ENCODE peak calls at places on chromosomes 4 and X, in four cellular contexts. M is aorta; K is ovary; B is effector memory CD4-positive, alpha-beta T cell. J is an unnamed sample. For H3K9me3 and H3K27me3, the result is how much of the 10 kb centered on the place peaks cover.

GRCh38 chrX:45765726-45766125 is 565.0 kb upstream of the DIPK2B start:
- DNase-seq in M (no peak), K (no peak), B (no peak), J (no peak)

GRCh38 chrX:107743995-107744394 is 31.6 kb downstream of the TSC22D3 start:
- DNase-seq in M (no peak), K (no peak), B (no peak), J (no peak)

GRCh38 chrX:96721398-96721797 is 36.8 kb downstream of the DIAPH2 start:
- DNase-seq in M (no peak), K (no peak), B (no peak), J (peak)

GRCh38 chrX:128051526-128051925 is 677 bp downstream of the ACTRT1 start:
- DNase-seq in M (no peak), K (no peak), B (no peak), J (no peak)

GRCh38 chrX:1027133-1027532 is 185.3 kb downstream of the CRLF2 start:
- DNase-seq in M (no peak), K (no peak), B (no peak), J (no peak)

GRCh38 chr4:155164705-155165104 is 43.7 kb upstream of the NPY2R start:
- DNase-seq in M (no peak), K (no peak), B (no peak), J (no peak)

GRCh38 chr4:81486502-81486901 is 14.8 kb upstream of the RASGEF1B start:
- DNase-seq in M (no peak), K (no peak), B (no peak), J (no peak)

GRCh38 chr4:151694819-151695730 is 65.7 kb downstream of the GATB start:
- DNase-seq in M (no peak), K (no peak), B (no peak), J (no peak)

GRCh38 chrX:99301990-99302389 is 1108.1 kb downstream of the PCDH19 start:
- DNase-seq in M (no peak), K (no peak), B (no peak), J (no peak)

GRCh38 chrX:45894864-45895645 is 650.2 kb downstream of the ZNF674 start:
- DNase-seq in M (no peak), K (no peak), B (no peak), J (no peak)

GRCh38 chr4:161505141-161505540 is 658.7 kb downstream of the FSTL5 start:
- DNase-seq in M (no peak), K (no peak), B (no peak), J (no peak)

GRCh38 chr4:53908661-53909078 is 155.7 kb downstream of the CHIC2 start:
- DNase-seq in M (no peak), K (no peak), B (no peak), J (peak)

GRCh38 chr4:145819246-145820181 is 119.1 kb downstream of the ZNF827 start:
- DNase-seq in M (no peak), K (no peak), B (no peak), J (no peak)

GRCh38 chr4:43132010-43132582 is 239.6 kb downstream of the GRXCR1 start:
- DNase-seq in M (peak), K (peak), B (no peak), J (peak)

GRCh38 chr4:123092603-123093002 is 170.2 kb upstream of the NUDT6 start:
- DNase-seq in M (no peak), K (no peak), B (no peak), J (no peak)

GRCh38 chr4:80587861-80588385 is 252.4 kb downstream of the CFAP299 start:
- DNase-seq in M (no peak), K (no peak), B (no peak), J (no peak)

GRCh38 chrX:38107028-38107427 is 100.7 kb downstream of the SYTL5 start:
- DNase-seq in M (no peak), K (no peak), B (no peak), J (no peak)

GRCh38 chr4:12016729-12017128 is 588.0 kb upstream of the HS3ST1 start:
- DNase-seq in M (no peak), K (no peak), B (no peak), J (no peak)
- H3K9me3 ChIP-seq in M (under half), K (under half), B (under half), J (under half)

GRCh38 chr4:82562553-82562854 is 716 bp upstream of the TMEM150C start:
- DNase-seq in M (no peak), K (no peak), B (no peak), J (no peak)
- H3K4me3 ChIP-seq in M (no peak), K (no peak), B (no peak), J (no peak)

GRCh38 chr4:6473264-6474052 is 1.0 kb upstream of the PPP2R2C start:
- DNase-seq in M (no peak), K (no peak), B (no peak), J (no peak)
- H3K27me3 ChIP-seq in M (under half), K (under half), B (under half), J (under half)

DNA sequence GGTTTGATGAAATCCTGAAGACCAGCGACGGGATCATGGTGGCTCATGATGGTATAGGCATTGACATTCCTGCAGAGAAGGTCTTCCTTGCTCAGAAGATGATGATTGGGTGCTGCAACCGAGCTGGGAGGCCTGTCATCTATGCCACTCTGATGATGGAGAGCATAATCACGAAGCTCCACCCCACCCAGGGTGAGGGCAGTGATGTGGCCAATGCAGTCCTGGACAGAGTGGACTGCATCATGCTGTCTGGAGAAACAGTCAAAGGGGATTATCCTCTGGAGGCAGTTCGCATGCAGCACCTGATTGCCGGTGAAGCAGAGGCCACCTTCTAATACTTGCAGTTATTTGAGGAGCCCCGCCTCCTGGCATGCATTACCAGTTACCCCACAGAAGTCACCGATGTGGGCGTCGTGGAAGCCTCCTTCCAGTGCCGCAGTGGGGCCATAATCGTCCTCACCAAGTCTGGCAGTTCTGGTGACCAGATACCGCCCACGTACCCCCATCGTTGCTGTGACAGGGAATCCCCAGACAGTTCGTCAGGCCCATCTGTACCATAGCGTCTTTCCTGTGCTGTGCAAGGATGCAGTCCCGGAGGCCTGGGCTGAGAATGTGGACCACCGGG is 140.1 kb downstream of the EDA2R start:
- DNase-seq in M (no peak), K (no peak), B (no peak), J (no peak)
- H3K9me3 ChIP-seq in M (under half), K (under half), B (under half), J (under half)

GRCh38 chrX:155026420-155026726 is 271 bp upstream of the FUNDC2 start:
- DNase-seq in M (no peak), K (no peak), B (no peak), J (no peak)

GRCh38 chrX:155023907-155024833 is 1.6 kb upstream of the F8 start:
- DNase-seq in M (no peak), K (no peak), B (no peak), J (no peak)

GRCh38 chrX:155022587-155022986 is at the start of gene F8:
- DNase-seq in M (no peak), K (no peak), B (no peak), J (no peak)

GRCh38 chrX:155020591-155020990 is 1.9 kb downstream of the F8 start:
- DNase-seq in M (no peak), K (no peak), B (no peak), J (no peak)
- H3K4me3 ChIP-seq in M (no peak), K (no peak), B (no peak), J (no peak)

DNA sequence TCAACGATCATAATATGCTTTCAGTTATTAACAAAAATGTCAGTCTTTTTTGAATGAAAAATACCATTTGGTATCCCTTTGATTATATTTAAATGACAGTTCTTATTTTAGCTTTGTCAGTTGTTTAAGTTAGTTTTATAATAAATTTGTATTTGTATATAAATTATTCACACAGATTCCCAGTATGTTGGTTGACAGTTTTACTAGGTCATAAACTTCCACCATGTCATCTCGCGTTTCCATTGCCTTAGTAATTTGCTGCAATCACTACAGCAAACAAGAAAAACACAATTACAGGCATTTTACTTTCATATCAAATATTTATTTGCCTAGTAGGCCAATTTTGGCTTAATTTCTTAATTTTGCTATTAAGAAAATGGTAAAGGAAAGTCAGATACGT is 109.6 kb upstream of the ANK2 start:
- DNase-seq in M (no peak), K (no peak), B (no peak), J (no peak)
- H3K27me3 ChIP-seq in M (under half), K (under half), B (under half), J (under half)

DNA sequence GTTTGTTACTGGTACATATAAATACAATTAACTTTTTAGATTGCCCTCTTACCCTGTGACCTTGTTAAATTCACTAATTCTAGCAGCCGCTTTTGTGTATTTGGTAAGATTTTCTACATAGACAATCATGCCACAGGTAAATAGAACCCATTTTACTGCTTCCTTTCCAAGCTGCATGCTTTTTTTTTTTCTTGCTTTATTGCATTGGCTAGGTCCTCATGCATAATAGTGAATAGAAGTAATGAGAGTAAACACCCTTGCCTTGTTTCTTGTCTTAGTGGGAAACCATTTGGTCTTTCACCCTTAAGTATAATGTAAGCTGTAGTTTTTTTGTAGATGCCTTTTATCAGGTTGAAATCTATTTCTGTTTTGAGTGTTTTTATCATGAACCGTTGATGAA is 7.7 kb upstream of the TMEM271 start:
- DNase-seq in M (no peak), K (no peak), B (no peak), J (no peak)
- H3K9me3 ChIP-seq in M (under half), K (under half), B (under half), J (under half)

GRCh38 chr4:186566068-186566467 is 10.7 kb upstream of the MTNR1A start:
- DNase-seq in M (no peak), K (no peak), B (no peak), J (no peak)

GRCh38 chr4:186569533-186570192 is 14.3 kb upstream of the MTNR1A start:
- DNase-seq in M (no peak), K (no peak), B (no peak), J (no peak)

DNA sequence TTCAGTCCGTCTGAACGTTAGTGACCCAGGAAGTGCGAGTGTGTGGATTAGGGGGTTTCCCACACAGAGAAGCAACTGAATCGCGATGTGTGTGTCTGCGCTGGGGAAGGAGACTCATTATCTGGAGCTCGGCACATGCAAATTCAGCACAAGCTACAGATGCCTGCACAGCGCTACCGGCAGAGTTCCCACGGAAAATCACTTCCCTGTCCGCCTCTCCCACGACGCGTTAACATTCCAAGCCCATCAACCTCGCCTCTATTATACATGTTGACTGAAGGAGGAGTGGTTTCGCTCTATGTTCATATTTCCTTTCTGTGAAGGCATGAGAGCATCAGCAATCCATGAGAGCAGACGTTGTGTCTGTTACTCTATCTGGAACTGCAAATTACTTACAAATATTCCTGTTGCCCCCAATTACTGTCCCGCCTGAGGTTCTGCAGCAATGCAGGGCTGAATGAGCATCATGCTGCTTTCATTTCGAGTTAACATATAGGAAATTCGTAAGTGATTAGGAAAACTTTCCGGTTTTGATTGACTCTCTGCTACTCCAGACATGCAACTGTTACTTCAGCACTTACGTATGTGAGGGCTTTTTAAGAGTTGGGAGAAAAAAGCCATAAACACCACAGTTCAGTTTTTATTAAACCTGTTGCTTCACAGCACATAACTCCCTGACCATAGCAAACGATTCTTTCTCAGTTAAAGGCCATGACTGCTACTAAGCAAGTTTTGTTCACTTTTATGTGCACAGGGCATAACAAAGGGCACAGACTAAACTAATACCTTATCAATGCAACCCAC is 15.0 kb upstream of the MTNR1A start:
- DNase-seq in M (no peak), K (no peak), B (no peak), J (peak)
- H3K4me3 ChIP-seq in M (peak), K (no peak), B (no peak), J (peak)

GRCh38 chrX:88982933-88983332 is 235.9 kb downstream of the CPXCR1 start:
- DNase-seq in M (no peak), K (no peak), B (no peak), J (no peak)
- H3K27me3 ChIP-seq in M (under half), K (under half), B (under half), J (under half)